ENCODE peak calls at places on chromosomes 3 and 15, in eight cellular contexts. One of them, this sample, is unnamed.

GRCh38 chr3:113141543-113141942 is 69.8 kb upstream of the BOC start:
- DNase-seq in natural killer cell: no peak
- DNase-seq in activated T-helper 1 cell treated with Interleukin-2 at 50 U/mL for 16 hours: no peak
- DNase-seq in NCI-H1417: no peak
- DNase-seq in AG09309: no peak
- DNase-seq in T-helper 2 cell: no peak
- DNase-seq in KG1: no peak
- DNase-seq in substantia nigra: no peak
- DNase-seq in this sample: peak

GRCh38 chr15:88016373-88016772 is 240.2 kb downstream of the NTRK3 start:
- DNase-seq in natural killer cell: no peak
- DNase-seq in NCI-H1417: no peak
- DNase-seq in KG1: no peak
- DNase-seq in T-helper 2 cell: no peak
- DNase-seq in AG09309: no peak
- DNase-seq in activated T-helper 1 cell treated with Interleukin-2 at 50 U/mL for 16 hours: no peak
- DNase-seq in substantia nigra: no peak
- DNase-seq in this sample: no peak

GRCh38 chr15:55823191-55823670 is 80.3 kb upstream of the PRTG start:
- DNase-seq in substantia nigra: no peak
- DNase-seq in AG09309: peak
- DNase-seq in activated T-helper 1 cell treated with Interleukin-2 at 50 U/mL for 16 hours: no peak
- DNase-seq in T-helper 2 cell: no peak
- DNase-seq in NCI-H1417: peak
- DNase-seq in natural killer cell: no peak
- DNase-seq in KG1: no peak
- DNase-seq in this sample: no peak

GRCh38 chr3:196440696-196441095 is 8.5 kb upstream of the UBXN7 start:
- DNase-seq in T-helper 2 cell: no peak
- DNase-seq in AG09309: no peak
- DNase-seq in KG1: no peak
- DNase-seq in NCI-H1417: no peak
- DNase-seq in natural killer cell: no peak
- DNase-seq in activated T-helper 1 cell treated with Interleukin-2 at 50 U/mL for 16 hours: no peak
- DNase-seq in substantia nigra: no peak
- DNase-seq in this sample: no peak

GRCh38 chr3:112811150-112811884 is 35.3 kb downstream of the CD200R1L start:
- DNase-seq in substantia nigra: no peak
- DNase-seq in KG1: no peak
- DNase-seq in NCI-H1417: no peak
- DNase-seq in natural killer cell: no peak
- DNase-seq in activated T-helper 1 cell treated with Interleukin-2 at 50 U/mL for 16 hours: no peak
- DNase-seq in T-helper 2 cell: no peak
- DNase-seq in AG09309: peak
- DNase-seq in this sample: no peak

GRCh38 chr3:9352917-9353823 is 9.7 kb upstream of the THUMPD3 start:
- DNase-seq in natural killer cell: peak
- DNase-seq in T-helper 2 cell: no peak
- DNase-seq in AG09309: peak
- DNase-seq in NCI-H1417: peak
- DNase-seq in substantia nigra: peak
- DNase-seq in activated T-helper 1 cell treated with Interleukin-2 at 50 U/mL for 16 hours: peak
- DNase-seq in KG1: peak
- DNase-seq in this sample: peak

GRCh38 chr3:24596626-24597025 is 102.0 kb upstream of the THRB start:
- DNase-seq in T-helper 2 cell: no peak
- DNase-seq in KG1: no peak
- DNase-seq in activated T-helper 1 cell treated with Interleukin-2 at 50 U/mL for 16 hours: no peak
- DNase-seq in NCI-H1417: no peak
- DNase-seq in natural killer cell: no peak
- DNase-seq in substantia nigra: no peak
- DNase-seq in AG09309: no peak
- DNase-seq in this sample: no peak

GRCh38 chr3:119675188-119675874 is 1.9 kb downstream of the COX17 start:
- DNase-seq in KG1: no peak
- DNase-seq in AG09309: no peak
- DNase-seq in NCI-H1417: no peak
- DNase-seq in T-helper 2 cell: no peak
- DNase-seq in activated T-helper 1 cell treated with Interleukin-2 at 50 U/mL for 16 hours: no peak
- DNase-seq in substantia nigra: no peak
- DNase-seq in natural killer cell: no peak
- DNase-seq in this sample: no peak

GRCh38 chr3:185758912-185759311 is 65.9 kb downstream of the IGF2BP2 start:
- DNase-seq in T-helper 2 cell: no peak
- DNase-seq in substantia nigra: no peak
- DNase-seq in AG09309: no peak
- DNase-seq in NCI-H1417: no peak
- DNase-seq in KG1: no peak
- DNase-seq in natural killer cell: no peak
- DNase-seq in activated T-helper 1 cell treated with Interleukin-2 at 50 U/mL for 16 hours: no peak
- DNase-seq in this sample: no peak

GRCh38 chr3:137787520-137787919 is 23.4 kb downstream of the SOX14 start:
- DNase-seq in activated T-helper 1 cell treated with Interleukin-2 at 50 U/mL for 16 hours: no peak
- DNase-seq in AG09309: no peak
- DNase-seq in KG1: no peak
- DNase-seq in substantia nigra: no peak
- DNase-seq in NCI-H1417: no peak
- DNase-seq in natural killer cell: no peak
- DNase-seq in T-helper 2 cell: no peak
- DNase-seq in this sample: no peak

GRCh38 chr3:133747907-133748639 is 1.9 kb downstream of the TF start:
- DNase-seq in substantia nigra: no peak
- DNase-seq in T-helper 2 cell: no peak
- DNase-seq in NCI-H1417: no peak
- DNase-seq in AG09309: no peak
- DNase-seq in natural killer cell: no peak
- DNase-seq in activated T-helper 1 cell treated with Interleukin-2 at 50 U/mL for 16 hours: no peak
- DNase-seq in KG1: no peak
- DNase-seq in this sample: no peak

GRCh38 chr3:141969711-141970110 is 93.3 kb downstream of the ATP1B3 start:
- DNase-seq in substantia nigra: no peak
- DNase-seq in KG1: no peak
- DNase-seq in activated T-helper 1 cell treated with Interleukin-2 at 50 U/mL for 16 hours: no peak
- DNase-seq in natural killer cell: no peak
- DNase-seq in NCI-H1417: no peak
- DNase-seq in T-helper 2 cell: no peak
- DNase-seq in AG09309: no peak
- DNase-seq in this sample: no peak

GRCh38 chr3:31010491-31010890 is 116.0 kb upstream of the GADL1 start:
- DNase-seq in AG09309: peak
- DNase-seq in T-helper 2 cell: no peak
- DNase-seq in natural killer cell: no peak
- DNase-seq in substantia nigra: no peak
- DNase-seq in KG1: no peak
- DNase-seq in NCI-H1417: no peak
- DNase-seq in activated T-helper 1 cell treated with Interleukin-2 at 50 U/mL for 16 hours: no peak
- DNase-seq in this sample: no peak

GRCh38 chr3:134357914-134358811 is 16.1 kb downstream of the AMOTL2 start:
- DNase-seq in activated T-helper 1 cell treated with Interleukin-2 at 50 U/mL for 16 hours: no peak
- DNase-seq in substantia nigra: no peak
- DNase-seq in AG09309: peak
- DNase-seq in NCI-H1417: no peak
- DNase-seq in natural killer cell: no peak
- DNase-seq in KG1: no peak
- DNase-seq in T-helper 2 cell: no peak
- DNase-seq in this sample: no peak

GRCh38 chr3:159548675-159549335 is 439.8 kb upstream of the IL12A start:
- DNase-seq in KG1: no peak
- DNase-seq in NCI-H1417: no peak
- DNase-seq in activated T-helper 1 cell treated with Interleukin-2 at 50 U/mL for 16 hours: no peak
- DNase-seq in AG09309: no peak
- DNase-seq in T-helper 2 cell: no peak
- DNase-seq in substantia nigra: no peak
- DNase-seq in natural killer cell: no peak
- DNase-seq in this sample: no peak

GRCh38 chr15:78316211-78317077 is 17.0 kb upstream of the SKIC8 start:
- DNase-seq in activated T-helper 1 cell treated with Interleukin-2 at 50 U/mL for 16 hours: no peak
- DNase-seq in substantia nigra: peak
- DNase-seq in KG1: no peak
- DNase-seq in natural killer cell: no peak
- DNase-seq in AG09309: no peak
- DNase-seq in NCI-H1417: peak
- DNase-seq in T-helper 2 cell: no peak
- DNase-seq in this sample: no peak

GRCh38 chr3:173502983-173503568 is 105.5 kb downstream of the NLGN1 start:
- DNase-seq in substantia nigra: no peak
- DNase-seq in natural killer cell: no peak
- DNase-seq in T-helper 2 cell: no peak
- DNase-seq in KG1: no peak
- DNase-seq in activated T-helper 1 cell treated with Interleukin-2 at 50 U/mL for 16 hours: no peak
- DNase-seq in AG09309: peak
- DNase-seq in NCI-H1417: no peak
- DNase-seq in this sample: peak

GRCh38 chr3:160676547-160677303 is at the start of gene ARL14:
- DNase-seq in activated T-helper 1 cell treated with Interleukin-2 at 50 U/mL for 16 hours: no peak
- DNase-seq in KG1: no peak
- DNase-seq in AG09309: peak
- DNase-seq in natural killer cell: no peak
- DNase-seq in T-helper 2 cell: no peak
- DNase-seq in substantia nigra: no peak
- DNase-seq in NCI-H1417: no peak
- DNase-seq in this sample: no peak

GRCh38 chr3:185365281-185366211 is 2.6 kb downstream of the MAP3K13 start:
- DNase-seq in T-helper 2 cell: no peak
- DNase-seq in NCI-H1417: peak
- DNase-seq in activated T-helper 1 cell treated with Interleukin-2 at 50 U/mL for 16 hours: no peak
- DNase-seq in AG09309: no peak
- DNase-seq in substantia nigra: no peak
- DNase-seq in natural killer cell: no peak
- DNase-seq in KG1: no peak
- DNase-seq in this sample: no peak

GRCh38 chr15:76996526-76997401 is 1.8 kb downstream of the PSTPIP1 start:
- DNase-seq in AG09309: no peak
- DNase-seq in T-helper 2 cell: peak
- DNase-seq in natural killer cell: no peak
- DNase-seq in activated T-helper 1 cell treated with Interleukin-2 at 50 U/mL for 16 hours: peak
- DNase-seq in KG1: no peak
- DNase-seq in substantia nigra: no peak
- DNase-seq in NCI-H1417: no peak
- DNase-seq in this sample: no peak

GRCh38 chr3:43695443-43695842 is 4.7 kb downstream of the ABHD5 start:
- DNase-seq in KG1: no peak
- DNase-seq in substantia nigra: no peak
- DNase-seq in NCI-H1417: no peak
- DNase-seq in activated T-helper 1 cell treated with Interleukin-2 at 50 U/mL for 16 hours: no peak
- DNase-seq in natural killer cell: no peak
- DNase-seq in AG09309: peak
- DNase-seq in T-helper 2 cell: no peak
- DNase-seq in this sample: no peak

GRCh38 chr3:25604107-25604805 is 60.5 kb downstream of the TOP2B start:
- DNase-seq in AG09309: peak
- DNase-seq in KG1: no peak
- DNase-seq in NCI-H1417: no peak
- DNase-seq in substantia nigra: no peak
- DNase-seq in natural killer cell: no peak
- DNase-seq in activated T-helper 1 cell treated with Interleukin-2 at 50 U/mL for 16 hours: no peak
- DNase-seq in T-helper 2 cell: no peak
- DNase-seq in this sample: no peak

GRCh38 chr3:42683875-42684593 is 1.3 kb upstream of the KLHL40 start:
- DNase-seq in T-helper 2 cell: no peak
- DNase-seq in activated T-helper 1 cell treated with Interleukin-2 at 50 U/mL for 16 hours: no peak
- DNase-seq in natural killer cell: no peak
- DNase-seq in NCI-H1417: no peak
- DNase-seq in substantia nigra: no peak
- DNase-seq in AG09309: peak
- DNase-seq in KG1: no peak
- DNase-seq in this sample: no peak

GRCh38 chr15:34644061-34644460 is 60.6 kb upstream of the GOLGA8B start:
- DNase-seq in activated T-helper 1 cell treated with Interleukin-2 at 50 U/mL for 16 hours: no peak
- DNase-seq in T-helper 2 cell: no peak
- DNase-seq in KG1: no peak
- DNase-seq in natural killer cell: no peak
- DNase-seq in substantia nigra: no peak
- DNase-seq in AG09309: peak
- DNase-seq in NCI-H1417: no peak
- DNase-seq in this sample: no peak

GRCh38 chr15:100592898-100593297 is 9.1 kb downstream of the LINS1 start:
- DNase-seq in natural killer cell: no peak
- DNase-seq in activated T-helper 1 cell treated with Interleukin-2 at 50 U/mL for 16 hours: no peak
- DNase-seq in NCI-H1417: no peak
- DNase-seq in T-helper 2 cell: no peak
- DNase-seq in AG09309: peak
- DNase-seq in KG1: no peak
- DNase-seq in substantia nigra: no peak
- DNase-seq in this sample: no peak

GRCh38 chr3:177050466-177051237 is 146.6 kb downstream of the TBL1XR1 start:
- DNase-seq in KG1: no peak
- DNase-seq in natural killer cell: no peak
- DNase-seq in NCI-H1417: peak
- DNase-seq in substantia nigra: no peak
- DNase-seq in activated T-helper 1 cell treated with Interleukin-2 at 50 U/mL for 16 hours: no peak
- DNase-seq in T-helper 2 cell: no peak
- DNase-seq in AG09309: peak
- DNase-seq in this sample: peak

GRCh38 chr3:151394611-151395010 is 10.1 kb upstream of the P2RY12 start:
- DNase-seq in KG1: no peak
- DNase-seq in activated T-helper 1 cell treated with Interleukin-2 at 50 U/mL for 16 hours: no peak
- DNase-seq in T-helper 2 cell: no peak
- DNase-seq in substantia nigra: no peak
- DNase-seq in natural killer cell: no peak
- DNase-seq in AG09309: no peak
- DNase-seq in NCI-H1417: no peak
- DNase-seq in this sample: no peak

GRCh38 chr15:60966316-60966715 is 262.8 kb downstream of the RORA start:
- DNase-seq in KG1: no peak
- DNase-seq in NCI-H1417: no peak
- DNase-seq in natural killer cell: no peak
- DNase-seq in activated T-helper 1 cell treated with Interleukin-2 at 50 U/mL for 16 hours: no peak
- DNase-seq in substantia nigra: no peak
- DNase-seq in T-helper 2 cell: no peak
- DNase-seq in AG09309: no peak
- DNase-seq in this sample: no peak

GRCh38 chr15:74696398-74696729 is 540 bp upstream of the EDC3 start:
- DNase-seq in AG09309: no peak
- DNase-seq in T-helper 2 cell: no peak
- DNase-seq in NCI-H1417: peak
- DNase-seq in natural killer cell: no peak
- DNase-seq in activated T-helper 1 cell treated with Interleukin-2 at 50 U/mL for 16 hours: no peak
- DNase-seq in KG1: no peak
- DNase-seq in substantia nigra: no peak
- DNase-seq in this sample: no peak

GRCh38 chr3:30290479-30290878 is 315.9 kb upstream of the TGFBR2 start:
- DNase-seq in AG09309: no peak
- DNase-seq in NCI-H1417: no peak
- DNase-seq in substantia nigra: no peak
- DNase-seq in activated T-helper 1 cell treated with Interleukin-2 at 50 U/mL for 16 hours: no peak
- DNase-seq in natural killer cell: no peak
- DNase-seq in KG1: no peak
- DNase-seq in T-helper 2 cell: no peak
- DNase-seq in this sample: no peak

GRCh38 chr15:92930776-92931175 is 30.7 kb downstream of the CHD2 start:
- DNase-seq in KG1: no peak
- DNase-seq in natural killer cell: no peak
- DNase-seq in activated T-helper 1 cell treated with Interleukin-2 at 50 U/mL for 16 hours: no peak
- DNase-seq in substantia nigra: no peak
- DNase-seq in T-helper 2 cell: no peak
- DNase-seq in AG09309: peak
- DNase-seq in NCI-H1417: no peak
- DNase-seq in this sample: no peak

GRCh38 chr3:177201707-177202397 is 4.6 kb upstream of the TBL1XR1 start:
- DNase-seq in substantia nigra: no peak
- DNase-seq in NCI-H1417: no peak
- DNase-seq in AG09309: peak
- DNase-seq in activated T-helper 1 cell treated with Interleukin-2 at 50 U/mL for 16 hours: peak
- DNase-seq in natural killer cell: peak
- DNase-seq in T-helper 2 cell: no peak
- DNase-seq in KG1: no peak
- DNase-seq in this sample: no peak

GRCh38 chr3:14234197-14235002 is 55.8 kb downstream of the LSM3 start:
- DNase-seq in KG1: no peak
- DNase-seq in NCI-H1417: no peak
- DNase-seq in AG09309: no peak
- DNase-seq in natural killer cell: no peak
- DNase-seq in T-helper 2 cell: no peak
- DNase-seq in activated T-helper 1 cell treated with Interleukin-2 at 50 U/mL for 16 hours: no peak
- DNase-seq in substantia nigra: no peak
- DNase-seq in this sample: no peak

GRCh38 chr15:23416349-23417276 is 30.4 kb downstream of the GOLGA6L2 start:
- DNase-seq in activated T-helper 1 cell treated with Interleukin-2 at 50 U/mL for 16 hours: no peak
- DNase-seq in substantia nigra: no peak
- DNase-seq in KG1: no peak
- DNase-seq in NCI-H1417: no peak
- DNase-seq in T-helper 2 cell: no peak
- DNase-seq in AG09309: no peak
- DNase-seq in natural killer cell: no peak
- DNase-seq in this sample: no peak